ENCODE peak calls at places on chromosomes 12 and 14, in nine cellular contexts. F, B, M, G, O, P, V, W and C are unnamed samples.

GRCh38 chr12:3022961-3023360 is 54.2 kb upstream of the TSPAN9 start:
- DNase-seq in V (no peak), W (no peak), O (no peak), F (no peak), P (no peak), B (no peak), G (no peak), M (no peak), C (no peak)

GRCh38 chr12:76450690-76451089 is 102.5 kb upstream of the BBS10 start:
- DNase-seq in W (peak), M (no peak), G (no peak), F (no peak), V (no peak), O (no peak), P (peak), B (no peak), C (no peak)

GRCh38 chr14:105163040-105163742 is 5.4 kb downstream of the JAG2 start:
- DNase-seq in F (no peak), P (no peak), B (no peak), W (no peak), O (no peak), G (no peak), V (no peak), M (peak), C (no peak)

GRCh38 chr14:101019541-101019940 is 116.0 kb upstream of the RTL1 start:
- DNase-seq in V (no peak), B (no peak), G (no peak), F (no peak), W (no peak), M (no peak), O (no peak), P (no peak), C (no peak)

GRCh38 chr12:7079826-7080125 is 12.5 kb downstream of the C1R start:
- DNase-seq in O (no peak), B (no peak), F (no peak), V (no peak), G (no peak), M (no peak), W (no peak), P (peak), C (no peak)

GRCh38 chr12:11723993-11724392 is 74.5 kb downstream of the ETV6 start:
- DNase-seq in B (no peak), V (no peak), O (no peak), P (peak), G (no peak), W (no peak), F (no peak), M (no peak), C (no peak)

GRCh38 chr14:73567951-73568885 is 795 bp upstream of the ACOT2 start:
- DNase-seq in W (no peak), M (peak), V (no peak), G (no peak), B (peak), O (peak), F (no peak), P (peak), C (peak)

GRCh38 chr14:26200675-26201074 is 397.2 kb downstream of the NOVA1 start:
- DNase-seq in B (no peak), V (no peak), P (no peak), M (no peak), G (no peak), F (no peak), W (no peak), O (no peak), C (no peak)

GRCh38 chr12:94731733-94732360 is 81.5 kb upstream of the TMCC3 start:
- DNase-seq in O (no peak), G (no peak), P (no peak), B (no peak), V (no peak), M (no peak), W (no peak), F (no peak), C (no peak)

GRCh38 chr14:74019743-74020142 is 594 bp downstream of the BBOF1 start:
- DNase-seq in F (no peak), G (no peak), P (peak), O (peak), B (no peak), W (no peak), M (no peak), V (no peak), C (no peak)

GRCh38 chr12:106227641-106228319 is 20.0 kb downstream of the CKAP4 start:
- DNase-seq in G (no peak), O (no peak), B (peak), F (peak), P (no peak), M (peak), W (no peak), V (no peak), C (no peak)

GRCh38 chr14:88168498-88169165 is 154.4 kb downstream of the KCNK10 start:
- DNase-seq in M (peak), O (peak), G (no peak), B (peak), V (no peak), F (no peak), P (peak), W (peak), C (no peak)

GRCh38 chr14:54483848-54484247 is 4.9 kb downstream of the GMFB start:
- DNase-seq in G (no peak), V (no peak), P (no peak), M (no peak), O (no peak), W (no peak), F (no peak), B (no peak), C (no peak)

GRCh38 chr12:45458854-45459807 is 243.2 kb downstream of the ANO6 start:
- DNase-seq in B (no peak), F (no peak), V (no peak), O (no peak), M (no peak), G (no peak), W (no peak), P (peak), C (no peak)

GRCh38 chr14:49982522-49982951 is 89.7 kb downstream of the ARF6 start:
- DNase-seq in B (no peak), V (peak), O (peak), M (no peak), P (peak), F (no peak), G (no peak), W (no peak), C (no peak)

GRCh38 chr12:120959111-120959878 is 19.0 kb upstream of the HNF1A start:
- DNase-seq in P (no peak), G (no peak), M (no peak), W (no peak), V (no peak), O (no peak), F (no peak), B (no peak), C (no peak)

GRCh38 chr14:23061995-23062394 is 4.7 kb upstream of the CDH24 start:
- DNase-seq in M (no peak), F (peak), V (peak), W (peak), P (peak), B (no peak), G (no peak), O (peak), C (no peak)

GRCh38 chr12:23949212-23950010 is at the start of gene SOX5:
- DNase-seq in F (no peak), M (peak), V (peak), P (peak), W (peak), G (peak), O (peak), B (no peak), C (no peak)

GRCh38 chr14:92954933-92955332 is 32.0 kb downstream of the CHGA start:
- DNase-seq in V (peak), F (no peak), W (no peak), M (no peak), O (no peak), B (no peak), G (no peak), P (no peak), C (no peak)